ENCODE peak calls at places on chromosomes 7 and 10, in eight cellular contexts. D is CD4-positive, alpha-beta T cell; F is HL-60; T is A549; A is PC-3; S is mesendoderm; K is hepatocyte; J is adrenal gland. P is an unnamed sample.

GRCh38 chr7:102253076-102253972 is 33.3 kb upstream of the SH2B2 start:
- DNase-seq in T (no peak), F (no peak), D (no peak), J (no peak), A (no peak), K (no peak), S (no peak), P (no peak)

GRCh38 chr10:131452926-131453771 is 141.6 kb upstream of the TCERG1L start:
- DNase-seq in S (peak), J (peak), T (no peak), A (no peak), K (peak), F (no peak), D (no peak), P (no peak)

GRCh38 chr10:71990706-71991269 is 26.6 kb downstream of the CHST3 start:
- DNase-seq in A (no peak), J (no peak), S (no peak), T (no peak), F (no peak), D (no peak), K (no peak), P (no peak)

GRCh38 chr7:41885078-41885477 is 182.2 kb upstream of the INHBA start:
- DNase-seq in S (no peak), J (no peak), A (peak), T (no peak), D (no peak), F (no peak), K (no peak), P (no peak)

GRCh38 chr10:59229451-59229850 is 53.0 kb downstream of the PHYHIPL start:
- DNase-seq in K (no peak), A (no peak), T (no peak), D (no peak), J (no peak), F (no peak), S (no peak), P (no peak)

GRCh38 chr10:90834326-90834725 is 23.5 kb downstream of the HTR7 start:
- DNase-seq in A (no peak), D (no peak), K (no peak), T (no peak), S (no peak), F (no peak), J (no peak), P (no peak)

GRCh38 chr10:124650820-124651401 is 93.3 kb downstream of the FAM53B start:
- DNase-seq in S (no peak), J (no peak), F (no peak), D (peak), K (no peak), T (no peak), A (no peak), P (no peak)

GRCh38 chr10:21257919-21258318 is 267.6 kb downstream of the SKIDA1 start:
- DNase-seq in D (no peak), K (no peak), S (no peak), A (no peak), T (no peak), J (no peak), F (no peak), P (no peak)

GRCh38 chr7:30470783-30471182 is 7.8 kb downstream of the NOD1 start:
- DNase-seq in A (peak), F (no peak), S (no peak), T (no peak), K (peak), D (no peak), J (peak), P (peak)

GRCh38 chr7:134777470-134777869 is 2.0 kb upstream of the CALD1 start:
- DNase-seq in S (no peak), K (no peak), D (no peak), A (no peak), F (no peak), T (no peak), J (no peak), P (no peak)

GRCh38 chr10:11958956-11959355 is 83.7 kb downstream of the UPF2 start:
- DNase-seq in K (peak), F (no peak), T (no peak), J (no peak), A (no peak), D (no peak), S (no peak), P (no peak)

GRCh38 chr7:100119701-100120517 is 475 bp downstream of the CNPY4 start:
- DNase-seq in K (peak), F (peak), D (peak), T (peak), A (peak), J (peak), S (peak), P (peak)

GRCh38 chr7:11699666-11700065 is 132.3 kb downstream of the THSD7A start:
- DNase-seq in T (no peak), D (no peak), K (no peak), J (no peak), F (no peak), A (no peak), S (no peak), P (no peak)

GRCh38 chr10:14604181-14605142 is 170.2 kb downstream of the FAM107B start:
- DNase-seq in D (peak), K (peak), A (peak), J (peak), F (peak), S (peak), T (peak), P (peak)

GRCh38 chr10:14601872-14602725 is 172.6 kb downstream of the FAM107B start:
- DNase-seq in S (peak), D (peak), A (peak), K (peak), F (peak), J (peak), T (peak), P (peak)

GRCh38 chr10:14605231-14605925 is 169.3 kb downstream of the FAM107B start:
- DNase-seq in T (no peak), F (no peak), J (peak), K (no peak), S (peak), D (no peak), A (peak), P (no peak)

GRCh38 chr10:14603539-14604102 is 171.1 kb downstream of the FAM107B start:
- DNase-seq in J (peak), K (peak), A (peak), F (peak), D (no peak), S (no peak), T (no peak), P (no peak)

DNA sequence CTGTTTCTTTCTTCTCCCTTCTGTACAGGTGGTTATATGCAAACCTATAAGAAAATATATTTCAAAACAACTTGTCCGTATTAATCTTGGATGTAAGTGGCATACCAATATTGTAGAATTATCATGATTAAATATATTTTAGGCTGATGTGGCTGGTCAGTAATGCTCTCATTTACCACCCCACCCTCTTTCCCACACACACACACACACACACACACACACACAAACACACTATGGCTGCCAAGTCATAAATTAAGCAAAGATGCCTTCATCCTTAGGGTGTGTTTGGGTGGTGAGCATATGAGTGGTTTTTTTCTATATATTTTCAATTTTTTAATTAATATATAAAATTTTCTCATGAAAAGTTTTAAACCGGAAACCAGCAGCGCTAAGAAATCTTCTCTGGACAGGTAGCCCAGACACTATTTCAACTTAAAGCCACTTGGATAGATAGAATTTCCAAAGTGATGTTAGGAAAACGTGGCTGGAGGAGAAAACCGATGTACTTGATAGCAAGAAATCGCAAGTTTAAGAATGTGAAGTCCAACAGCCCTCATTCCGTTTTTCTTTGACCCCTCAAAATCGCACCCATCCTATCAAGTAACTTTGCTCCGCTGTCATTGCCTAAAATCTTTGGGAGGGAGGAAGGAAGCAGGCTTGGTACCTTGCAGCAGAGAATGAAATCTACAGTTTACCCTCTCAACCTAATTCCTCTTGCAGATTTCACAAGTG is 171.7 kb downstream of the FAM107B start:
- DNase-seq in D (no peak), S (peak), A (peak), J (no peak), T (no peak), K (no peak), F (no peak), P (no peak)
- H3K27ac ChIP-seq in D (peak), S (no peak), A (peak), J (peak), T (peak), K (peak), F (peak), P (peak)

GRCh38 chr7:84912018-84912417 is 274.8 kb downstream of the SEMA3D start:
- DNase-seq in K (no peak), J (no peak), T (no peak), D (no peak), S (no peak), A (no peak), F (no peak), P (no peak)
- H3K27ac ChIP-seq in K (no peak), J (no peak), T (no peak), D (no peak), S (no peak), A (no peak), F (no peak), P (no peak)

DNA sequence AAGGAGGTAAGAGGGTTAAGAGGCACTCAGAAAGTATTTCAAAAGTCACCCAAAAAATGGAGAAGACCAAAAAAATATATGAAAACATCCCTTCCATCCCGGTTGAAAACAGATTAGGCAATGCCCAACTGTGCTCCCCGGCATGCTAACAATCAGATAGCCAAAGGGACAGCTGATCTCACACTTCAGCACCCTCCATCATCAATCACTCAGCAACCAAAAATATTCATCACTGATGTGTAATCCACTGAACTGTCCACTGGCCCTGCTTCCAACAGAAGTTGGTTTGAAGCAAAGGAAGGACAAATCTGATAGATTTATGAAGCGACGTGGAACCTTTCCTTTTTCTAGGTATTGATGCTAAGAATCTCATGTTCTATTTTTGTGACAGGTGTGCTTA is 206.3 kb downstream of the TNS3 start:
- DNase-seq in A (no peak), S (no peak), T (no peak), J (no peak), K (no peak), D (no peak), F (no peak), P (no peak)
- H3K27ac ChIP-seq in A (no peak), S (no peak), T (no peak), J (peak), K (no peak), D (no peak), F (no peak), P (no peak)

GRCh38 chr7:130910949-130911944 is 177.2 kb upstream of the KLF14 start:
- DNase-seq in D (no peak), K (no peak), T (no peak), J (no peak), S (no peak), A (peak), F (no peak), P (no peak)
- H3K27ac ChIP-seq in D (peak), K (peak), T (peak), J (peak), S (no peak), A (peak), F (no peak), P (peak)

DNA sequence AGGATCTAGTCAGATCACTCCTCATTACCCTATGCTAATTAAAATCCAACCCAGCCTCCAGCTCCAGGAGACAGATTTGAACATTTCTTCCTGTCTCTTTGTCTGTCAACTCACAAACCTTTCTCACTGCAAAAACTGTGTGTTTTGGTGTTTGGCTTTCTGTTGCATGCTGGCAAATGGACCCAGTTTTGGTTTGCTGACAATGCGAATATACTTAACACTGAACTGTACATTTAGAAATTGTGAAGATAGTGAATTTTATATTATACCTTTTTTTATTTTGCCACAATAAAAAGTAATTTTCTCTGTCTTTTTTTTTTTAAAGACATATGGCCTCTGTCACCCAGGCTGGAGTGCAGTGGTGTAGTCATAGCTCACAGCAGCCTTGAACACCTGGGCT is 18.3 kb upstream of the TNPO3 start:
- DNase-seq in F (no peak), T (no peak), J (no peak), D (no peak), A (no peak), K (no peak), S (no peak), P (no peak)
- H3K27ac ChIP-seq in F (peak), T (no peak), J (no peak), D (no peak), A (no peak), K (no peak), S (no peak), P (peak)

GRCh38 chr7:80949449-80949848 is 30.6 kb upstream of the SEMA3C start:
- DNase-seq in F (no peak), K (no peak), S (no peak), T (no peak), D (no peak), J (no peak), A (no peak), P (no peak)
- H3K27ac ChIP-seq in F (no peak), K (no peak), S (no peak), T (no peak), D (no peak), J (no peak), A (no peak), P (no peak)

GRCh38 chr7:1476859-1477258 is 17.6 kb upstream of the MICALL2 start:
- DNase-seq in K (no peak), J (no peak), S (no peak), F (no peak), D (no peak), T (no peak), A (no peak), P (no peak)

GRCh38 chr7:1475393-1475792 is 16.1 kb upstream of the MICALL2 start:
- DNase-seq in A (no peak), J (no peak), D (no peak), T (no peak), F (no peak), S (no peak), K (no peak), P (no peak)

GRCh38 chr7:1475991-1476390 is 16.7 kb upstream of the MICALL2 start:
- DNase-seq in A (no peak), K (no peak), D (no peak), S (no peak), J (no peak), T (no peak), F (no peak), P (no peak)

GRCh38 chr7:1474736-1475135 is 15.5 kb upstream of the MICALL2 start:
- DNase-seq in S (no peak), A (no peak), F (no peak), D (no peak), T (no peak), J (no peak), K (no peak), P (no peak)

GRCh38 chr7:1473864-1474512 is 14.7 kb upstream of the MICALL2 start:
- DNase-seq in D (peak), S (peak), F (peak), K (peak), A (peak), T (peak), J (peak), P (peak)
- H3K27ac ChIP-seq in D (no peak), S (no peak), F (no peak), K (no peak), A (no peak), T (peak), J (no peak), P (no peak)

GRCh38 chr7:106239406-106239805 is 45.4 kb downstream of the NAMPT start:
- DNase-seq in J (no peak), T (no peak), A (peak), S (no peak), F (no peak), K (no peak), D (no peak), P (no peak)
- H3K27ac ChIP-seq in J (no peak), T (no peak), A (no peak), S (no peak), F (no peak), K (no peak), D (no peak), P (no peak)